ENCODE peak calls at places on chromosome 1, in seven cellular contexts. W is colonic mucosa, Y is epithelial cell of esophagus, M is PC-3, G is IMR-90, A is epithelial cell of proximal tubule, F is HCT116. V is an unnamed sample.

GRCh38 chr1:10250663-10251062 is 40.3 kb downstream of the KIF1B start:
- DNase-seq in M (no peak), G (no peak), Y (no peak), F (no peak), W (no peak), A (no peak), V (no peak)

GRCh38 chr1:61098333-61098732 is 16.0 kb downstream of the NFIA start:
- DNase-seq in F (no peak), Y (no peak), W (no peak), A (no peak), G (no peak), M (no peak), V (no peak)

GRCh38 chr1:8284167-8284566 is 33.7 kb upstream of the SLC45A1 start:
- DNase-seq in M (peak), A (no peak), W (no peak), Y (peak), F (no peak), G (peak), V (no peak)

GRCh38 chr1:209885403-209886218 is 52.4 kb upstream of the SYT14 start:
- DNase-seq in W (no peak), A (no peak), Y (no peak), F (no peak), G (no peak), M (peak), V (no peak)

GRCh38 chr1:9687120-9687875 is 35.8 kb downstream of the PIK3CD start:
- DNase-seq in G (peak), A (no peak), F (no peak), M (peak), W (peak), Y (peak), V (no peak)

GRCh38 chr1:1189071-1189470 is 15.4 kb downstream of the TTLL10 start:
- DNase-seq in G (no peak), F (no peak), M (no peak), Y (no peak), W (no peak), A (no peak), V (no peak)

GRCh38 chr1:66761273-66761672 is 9.0 kb downstream of the DYNLT5 start:
- DNase-seq in A (no peak), F (no peak), M (peak), G (peak), W (no peak), Y (peak), V (peak)

GRCh38 chr1:38657441-38657840 is 202.1 kb downstream of the RRAGC start:
- DNase-seq in Y (no peak), M (no peak), G (no peak), F (no peak), A (no peak), W (no peak), V (no peak)

GRCh38 chr1:241413386-241413785 is 56.4 kb upstream of the RGS7 start:
- DNase-seq in Y (peak), F (no peak), A (no peak), G (peak), W (no peak), M (peak), V (no peak)

GRCh38 chr1:247007511-247008405 is at the start of gene ZNF695:
- DNase-seq in A (peak), W (peak), M (peak), G (peak), F (peak), Y (peak), V (peak)

GRCh38 chr1:67717876-67718275 is 32.9 kb downstream of the GADD45A start:
- DNase-seq in M (peak), G (peak), F (no peak), W (no peak), A (peak), Y (peak), V (no peak)

GRCh38 chr1:237387144-237387505 is 345.1 kb downstream of the RYR2 start:
- DNase-seq in F (no peak), G (no peak), A (no peak), W (no peak), Y (no peak), M (no peak), V (no peak)
- TF ChIP-seq CTCF in F (no peak), G (no peak), A (no peak), W (no peak), Y (no peak), M (no peak), V (no peak)

DNA sequence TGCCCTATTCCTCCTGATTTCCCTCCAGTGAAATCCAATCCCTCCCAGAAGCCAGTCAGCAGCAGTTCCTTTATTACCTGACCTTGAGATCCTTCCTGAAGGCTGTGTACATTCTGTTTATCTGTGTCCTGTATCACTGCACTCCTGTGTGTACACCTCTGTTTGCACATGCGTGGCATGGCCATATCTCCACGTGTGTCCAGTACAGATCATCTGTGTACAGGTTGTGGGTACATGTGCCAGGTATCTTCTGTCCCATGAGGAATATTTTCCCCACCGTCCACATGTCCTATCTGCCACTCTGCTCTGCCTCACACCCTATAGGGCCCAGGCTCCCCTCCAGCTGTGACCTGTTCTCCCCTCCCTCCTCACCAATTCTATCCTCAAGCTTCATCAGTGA is 2.8 kb downstream of the CDC42SE1 start:
- DNase-seq in W (peak), F (no peak), Y (no peak), G (no peak), M (no peak), A (no peak), V (no peak)
- H3K4me3 ChIP-seq in W (peak), F (no peak), Y (peak), G (no peak), M (no peak), A (no peak), V (no peak)

GRCh38 chr1:242425232-242425631 is 99.3 kb downstream of the PLD5 start:
- DNase-seq in A (no peak), W (no peak), G (no peak), M (peak), F (peak), Y (peak), V (no peak)
- TF ChIP-seq CTCF in A (peak), W (no peak), G (no peak), M (peak), F (peak), Y (peak), V (no peak)

DNA sequence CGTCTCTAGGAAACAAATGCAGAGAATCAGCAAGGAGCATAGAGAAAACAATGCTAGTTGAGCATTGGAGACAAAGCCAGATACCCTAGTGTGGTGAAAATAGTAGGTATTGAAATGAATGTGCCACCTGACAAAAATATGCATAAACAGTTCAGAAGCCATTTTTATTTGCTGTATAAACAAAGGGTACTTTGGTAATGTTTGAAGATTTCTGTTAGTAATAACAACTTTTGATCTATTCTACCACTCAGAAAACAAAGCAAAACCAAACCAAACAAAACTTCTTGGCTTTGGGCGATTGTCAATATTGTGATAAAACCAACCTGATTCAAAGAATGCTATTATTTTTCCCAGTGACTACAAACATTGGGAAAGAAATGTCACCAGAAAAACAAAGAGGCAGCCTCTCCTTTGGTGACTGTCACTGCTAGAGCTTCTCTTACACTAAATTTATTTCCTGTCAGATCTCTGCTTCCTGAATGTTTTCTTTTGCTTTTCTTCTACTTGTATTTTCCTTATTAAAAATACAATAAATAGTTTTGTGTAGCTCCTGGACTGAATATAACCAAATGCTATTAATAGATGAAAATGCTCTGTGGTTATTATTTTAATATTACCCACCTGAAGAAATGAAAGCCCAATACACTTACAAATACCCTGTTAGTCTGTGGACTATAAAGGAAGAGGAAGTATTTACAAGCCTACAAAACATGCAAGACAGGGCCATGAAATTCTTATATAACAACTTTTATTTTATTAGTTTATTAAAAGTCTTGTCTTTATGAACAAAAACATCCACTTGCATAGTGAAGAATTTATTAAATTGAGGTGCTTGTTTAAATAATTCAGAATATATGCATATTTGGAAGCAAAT is 5.7 kb downstream of the ATP6V1G3 start:
- DNase-seq in Y (no peak), M (peak), A (no peak), G (no peak), W (no peak), F (no peak), V (no peak)
- H3K4me3 ChIP-seq in Y (no peak), M (no peak), A (no peak), G (no peak), W (no peak), F (no peak), V (no peak)

DNA sequence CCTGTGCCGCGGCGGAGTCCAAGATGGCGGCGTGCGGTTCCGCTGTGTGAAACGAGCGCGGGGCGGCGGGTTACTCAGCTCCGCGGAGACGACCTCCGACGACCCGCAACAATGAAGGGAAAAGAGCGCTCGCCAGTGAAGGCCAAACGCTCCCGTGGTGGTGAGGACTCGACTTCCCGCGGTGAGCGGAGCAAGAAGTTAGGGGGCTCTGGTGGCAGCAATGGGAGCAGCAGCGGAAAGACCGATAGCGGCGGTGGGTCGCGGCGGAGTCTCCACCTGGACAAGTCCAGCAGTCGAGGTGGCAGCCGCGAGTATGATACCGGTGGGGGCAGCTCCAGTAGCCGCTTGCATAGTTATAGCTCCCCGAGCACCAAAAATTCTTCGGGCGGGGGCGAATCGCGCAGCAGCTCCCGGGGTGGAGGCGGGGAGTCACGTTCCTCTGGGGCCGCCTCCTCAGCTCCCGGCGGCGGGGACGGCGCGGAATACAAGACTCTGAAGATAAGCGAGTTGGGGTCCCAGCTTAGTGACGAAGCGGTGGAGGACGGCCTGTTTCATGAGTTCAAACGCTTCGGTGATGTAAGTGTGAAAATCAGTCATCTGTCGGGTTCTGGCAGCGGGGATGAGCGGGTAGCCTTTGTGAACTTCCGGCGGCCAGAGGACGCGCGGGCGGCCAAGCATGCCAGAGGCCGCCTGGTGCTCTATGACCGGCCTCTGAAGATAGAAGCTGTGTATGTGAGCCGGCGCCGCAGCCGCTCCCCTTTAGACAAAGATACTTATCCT is 440 bp downstream of the RBM15 start:
- DNase-seq in Y (peak), M (peak), G (peak), A (peak), F (no peak), W (peak), V (no peak)
- TF ChIP-seq CTCF in Y (peak), M (peak), G (peak), A (peak), F (peak), W (no peak), V (peak)

GRCh38 chr1:37596182-37596667 is 488 bp upstream of the GNL2 start:
- DNase-seq in M (no peak), G (no peak), Y (no peak), A (no peak), W (no peak), F (no peak), V (no peak)
- H3K4me3 ChIP-seq in M (peak), G (peak), Y (peak), A (peak), W (peak), F (peak), V (peak)

GRCh38 chr1:153783233-153784190 is 8.3 kb downstream of the SLC27A3 start:
- DNase-seq in W (peak), A (no peak), G (peak), Y (peak), F (peak), M (peak), V (peak)
- TF ChIP-seq CTCF in W (peak), A (no peak), G (no peak), Y (peak), F (no peak), M (no peak), V (no peak)

GRCh38 chr1:27549807-27550408 is 54.0 kb downstream of the AHDC1 start:
- DNase-seq in Y (no peak), F (no peak), A (no peak), M (no peak), G (no peak), W (no peak), V (no peak)

GRCh38 chr1:27550510-27551169 is 53.3 kb downstream of the AHDC1 start:
- DNase-seq in M (no peak), F (no peak), Y (no peak), A (no peak), W (no peak), G (no peak), V (no peak)

GRCh38 chr1:27547220-27548116 is 56.5 kb downstream of the AHDC1 start:
- DNase-seq in Y (no peak), M (no peak), W (no peak), F (no peak), G (no peak), A (no peak), V (no peak)

GRCh38 chr1:27548136-27548853 is 55.6 kb downstream of the AHDC1 start:
- DNase-seq in Y (no peak), W (no peak), A (no peak), G (no peak), F (no peak), M (no peak), V (no peak)

DNA sequence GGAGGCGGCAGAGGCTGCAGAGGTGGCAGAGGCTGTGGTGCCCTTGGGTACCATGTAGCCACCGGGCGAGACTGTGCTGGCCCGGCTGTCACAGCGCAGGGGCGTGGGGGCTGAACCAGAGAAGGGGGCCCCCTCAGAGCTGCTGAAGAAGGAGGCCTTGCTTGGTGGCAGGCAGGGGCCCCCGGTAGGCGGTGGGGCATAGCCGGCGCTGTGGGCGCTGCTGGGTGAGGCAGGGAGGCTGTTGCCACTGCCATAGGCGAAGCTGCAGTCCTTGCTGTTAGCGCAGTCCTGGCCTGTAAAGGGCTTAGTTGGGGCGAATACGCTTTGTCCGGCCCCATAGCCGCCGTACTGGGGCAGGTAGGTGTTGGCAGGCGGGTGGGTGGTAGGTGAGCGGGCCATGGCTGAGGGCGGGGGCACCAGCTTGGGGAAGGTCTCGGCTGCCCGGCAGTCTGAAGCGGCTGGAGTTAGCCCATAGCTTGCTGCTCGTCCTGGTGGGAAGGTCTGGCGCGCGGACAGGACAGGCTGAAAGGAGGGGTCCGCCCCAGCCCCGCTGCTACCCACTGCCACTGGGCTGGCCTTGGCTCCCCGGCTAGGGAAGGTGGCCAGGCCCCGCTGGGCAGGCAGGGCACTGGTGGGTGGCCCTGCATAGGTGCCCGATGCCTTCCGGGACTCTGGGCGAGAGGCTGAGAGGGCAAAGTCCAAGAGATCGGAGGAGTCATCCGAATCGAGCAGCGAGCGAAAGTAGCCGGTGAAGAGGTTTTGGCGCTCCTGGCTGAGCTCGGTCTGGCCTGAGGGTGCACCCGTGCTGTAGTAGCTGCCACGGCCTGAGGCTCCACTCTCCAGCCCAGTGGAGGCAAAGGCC is 54.9 kb downstream of the AHDC1 start:
- DNase-seq in Y (no peak), M (no peak), G (no peak), A (no peak), W (no peak), F (no peak), V (no peak)
- H3K4me3 ChIP-seq in Y (no peak), M (no peak), G (no peak), A (no peak), W (no peak), F (no peak), V (no peak)

DNA sequence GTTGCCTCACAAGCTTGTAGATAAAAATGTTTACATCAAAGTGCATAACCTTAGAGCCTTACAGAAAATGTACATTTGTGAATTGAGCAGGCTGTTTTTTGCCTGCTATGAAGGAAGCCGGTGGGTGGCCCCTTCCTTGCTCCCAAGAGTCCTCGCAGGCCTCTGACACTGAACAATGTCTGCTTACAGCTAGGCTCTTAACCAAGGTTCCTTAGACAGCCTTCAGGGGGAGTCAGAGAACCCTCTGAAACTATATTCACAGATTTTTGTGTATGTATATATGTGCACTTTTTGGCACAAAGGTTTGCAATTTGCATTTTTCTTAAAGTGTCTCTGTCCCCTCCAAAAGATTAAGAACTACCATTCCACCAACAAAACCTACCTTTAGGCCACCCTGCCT is 282.6 kb downstream of the BARHL2 start:
- DNase-seq in F (peak), M (peak), Y (peak), A (no peak), G (peak), W (no peak), V (no peak)
- TF ChIP-seq CTCF in F (peak), M (peak), Y (peak), A (peak), G (peak), W (no peak), V (no peak)

GRCh38 chr1:157982111-157982510 is 11.3 kb upstream of the KIRREL1 start:
- DNase-seq in Y (no peak), A (no peak), M (no peak), G (no peak), W (no peak), F (no peak), V (no peak)

GRCh38 chr1:157983787-157984186 is 9.7 kb upstream of the KIRREL1 start:
- DNase-seq in Y (no peak), M (no peak), W (no peak), A (no peak), G (no peak), F (no peak), V (no peak)

GRCh38 chr1:157984469-157984868 is 9.0 kb upstream of the KIRREL1 start:
- DNase-seq in A (no peak), M (no peak), F (no peak), Y (no peak), G (no peak), W (peak), V (no peak)

GRCh38 chr1:157975216-157975615 is 18.2 kb upstream of the KIRREL1 start:
- DNase-seq in F (no peak), Y (no peak), A (no peak), M (no peak), G (no peak), W (no peak), V (no peak)

GRCh38 chr1:157978547-157979403 is 14.7 kb upstream of the KIRREL1 start:
- DNase-seq in A (no peak), W (peak), M (no peak), Y (no peak), G (no peak), F (no peak), V (no peak)
- H3K4me3 ChIP-seq in A (no peak), W (peak), M (no peak), Y (no peak), G (no peak), F (no peak), V (no peak)

V was measured in AG09309.